ENCODE peak calls at places on chromosome 9, in eight cellular contexts. One of them, this sample, is unnamed.

GRCh38 chr9:134847752-134848432 is 32.7 kb upstream of the FCN2 start:
- DNase-seq in foreskin fibroblast: no peak
- DNase-seq in HFF-Myc: no peak
- DNase-seq in lower lobe of right lung: peak
- DNase-seq in IMR-90: no peak
- DNase-seq in choroid plexus epithelial cell: no peak
- DNase-seq in brain microvascular endothelial cell: no peak
- DNase-seq in transverse colon: no peak
- DNase-seq in this sample: no peak

GRCh38 chr9:4147476-4148214 is 152.2 kb downstream of the GLIS3 start:
- DNase-seq in foreskin fibroblast: no peak
- DNase-seq in HFF-Myc: no peak
- DNase-seq in lower lobe of right lung: no peak
- DNase-seq in IMR-90: no peak
- DNase-seq in choroid plexus epithelial cell: no peak
- DNase-seq in brain microvascular endothelial cell: no peak
- DNase-seq in transverse colon: peak
- DNase-seq in this sample: no peak

GRCh38 chr9:134193912-134194535 is 29.7 kb upstream of the RNU6ATAC start:
- DNase-seq in foreskin fibroblast: no peak
- DNase-seq in HFF-Myc: no peak
- DNase-seq in lower lobe of right lung: peak
- DNase-seq in IMR-90: no peak
- DNase-seq in choroid plexus epithelial cell: no peak
- DNase-seq in brain microvascular endothelial cell: no peak
- DNase-seq in transverse colon: no peak
- DNase-seq in this sample: no peak

GRCh38 chr9:8208465-8208864 is 408.9 kb upstream of the DMAC1 start:
- DNase-seq in foreskin fibroblast: peak
- DNase-seq in HFF-Myc: no peak
- DNase-seq in lower lobe of right lung: no peak
- DNase-seq in IMR-90: no peak
- DNase-seq in choroid plexus epithelial cell: no peak
- DNase-seq in brain microvascular endothelial cell: no peak
- DNase-seq in transverse colon: no peak
- DNase-seq in this sample: no peak

GRCh38 chr9:69207503-69207902 is 33.4 kb downstream of the TJP2 start:
- DNase-seq in foreskin fibroblast: no peak
- DNase-seq in HFF-Myc: no peak
- DNase-seq in lower lobe of right lung: no peak
- DNase-seq in IMR-90: no peak
- DNase-seq in choroid plexus epithelial cell: no peak
- DNase-seq in brain microvascular endothelial cell: no peak
- DNase-seq in transverse colon: no peak
- DNase-seq in this sample: no peak

GRCh38 chr9:79196606-79197005 is 375.2 kb upstream of the TLE4 start:
- DNase-seq in foreskin fibroblast: peak
- DNase-seq in HFF-Myc: no peak
- DNase-seq in lower lobe of right lung: no peak
- DNase-seq in IMR-90: peak
- DNase-seq in choroid plexus epithelial cell: peak
- DNase-seq in brain microvascular endothelial cell: no peak
- DNase-seq in transverse colon: no peak
- DNase-seq in this sample: no peak

GRCh38 chr9:68970150-68970549 is 43.8 kb downstream of the PRKACG start:
- DNase-seq in foreskin fibroblast: no peak
- DNase-seq in HFF-Myc: no peak
- DNase-seq in lower lobe of right lung: no peak
- DNase-seq in IMR-90: no peak
- DNase-seq in choroid plexus epithelial cell: no peak
- DNase-seq in brain microvascular endothelial cell: no peak
- DNase-seq in transverse colon: peak
- DNase-seq in this sample: peak

GRCh38 chr9:32378496-32378895 is 5.9 kb upstream of the ACO1 start:
- DNase-seq in foreskin fibroblast: peak
- DNase-seq in HFF-Myc: peak
- DNase-seq in lower lobe of right lung: no peak
- DNase-seq in IMR-90: peak
- DNase-seq in choroid plexus epithelial cell: peak
- DNase-seq in brain microvascular endothelial cell: peak
- DNase-seq in transverse colon: no peak
- DNase-seq in this sample: no peak

GRCh38 chr9:125852386-125852785 is 105.2 kb downstream of the PBX3 start:
- DNase-seq in foreskin fibroblast: no peak
- DNase-seq in HFF-Myc: no peak
- DNase-seq in lower lobe of right lung: no peak
- DNase-seq in IMR-90: no peak
- DNase-seq in choroid plexus epithelial cell: no peak
- DNase-seq in brain microvascular endothelial cell: no peak
- DNase-seq in transverse colon: no peak
- DNase-seq in this sample: no peak

GRCh38 chr9:8408575-8409190 is 609.1 kb upstream of the DMAC1 start:
- DNase-seq in foreskin fibroblast: no peak
- DNase-seq in HFF-Myc: no peak
- DNase-seq in lower lobe of right lung: no peak
- DNase-seq in IMR-90: no peak
- DNase-seq in choroid plexus epithelial cell: no peak
- DNase-seq in brain microvascular endothelial cell: no peak
- DNase-seq in transverse colon: no peak
- DNase-seq in this sample: no peak

GRCh38 chr9:104009853-104010252 is 84.3 kb upstream of the SMC2 start:
- DNase-seq in foreskin fibroblast: no peak
- DNase-seq in HFF-Myc: no peak
- DNase-seq in lower lobe of right lung: no peak
- DNase-seq in IMR-90: no peak
- DNase-seq in choroid plexus epithelial cell: peak
- DNase-seq in brain microvascular endothelial cell: peak
- DNase-seq in transverse colon: no peak
- DNase-seq in this sample: peak

GRCh38 chr9:76371901-76372300 is 22.3 kb downstream of the RFK start:
- DNase-seq in foreskin fibroblast: peak
- DNase-seq in HFF-Myc: no peak
- DNase-seq in lower lobe of right lung: no peak
- DNase-seq in IMR-90: peak
- DNase-seq in choroid plexus epithelial cell: peak
- DNase-seq in brain microvascular endothelial cell: peak
- DNase-seq in transverse colon: no peak
- DNase-seq in this sample: peak

GRCh38 chr9:92618633-92619225 is 51.2 kb downstream of the IPPK start:
- DNase-seq in foreskin fibroblast: peak
- DNase-seq in HFF-Myc: no peak
- DNase-seq in lower lobe of right lung: no peak
- DNase-seq in IMR-90: no peak
- DNase-seq in choroid plexus epithelial cell: peak
- DNase-seq in brain microvascular endothelial cell: no peak
- DNase-seq in transverse colon: no peak
- DNase-seq in this sample: no peak

GRCh38 chr9:121538221-121538620 is 38.6 kb upstream of the GGTA1 start:
- DNase-seq in foreskin fibroblast: no peak
- DNase-seq in HFF-Myc: no peak
- DNase-seq in lower lobe of right lung: no peak
- DNase-seq in IMR-90: no peak
- DNase-seq in choroid plexus epithelial cell: no peak
- DNase-seq in brain microvascular endothelial cell: no peak
- DNase-seq in transverse colon: no peak
- DNase-seq in this sample: no peak

GRCh38 chr9:100324594-100325200 is 28.0 kb downstream of the TEX10 start:
- DNase-seq in foreskin fibroblast: peak
- DNase-seq in HFF-Myc: no peak
- DNase-seq in lower lobe of right lung: no peak
- DNase-seq in IMR-90: peak
- DNase-seq in choroid plexus epithelial cell: peak
- DNase-seq in brain microvascular endothelial cell: no peak
- DNase-seq in transverse colon: no peak
- DNase-seq in this sample: no peak

GRCh38 chr9:95171001-95171400 is 146.5 kb downstream of the FANCC start:
- DNase-seq in foreskin fibroblast: peak
- DNase-seq in HFF-Myc: peak
- DNase-seq in lower lobe of right lung: no peak
- DNase-seq in IMR-90: peak
- DNase-seq in choroid plexus epithelial cell: peak
- DNase-seq in brain microvascular endothelial cell: peak
- DNase-seq in transverse colon: no peak
- DNase-seq in this sample: no peak

GRCh38 chr9:125515281-125515680 is 191.7 kb downstream of the MAPKAP1 start:
- DNase-seq in foreskin fibroblast: no peak
- DNase-seq in HFF-Myc: no peak
- DNase-seq in lower lobe of right lung: no peak
- DNase-seq in IMR-90: no peak
- DNase-seq in choroid plexus epithelial cell: no peak
- DNase-seq in brain microvascular endothelial cell: no peak
- DNase-seq in transverse colon: no peak
- DNase-seq in this sample: no peak

GRCh38 chr9:117662651-117663050 is 41.6 kb upstream of the TLR4 start:
- DNase-seq in foreskin fibroblast: no peak
- DNase-seq in HFF-Myc: no peak
- DNase-seq in lower lobe of right lung: no peak
- DNase-seq in IMR-90: no peak
- DNase-seq in choroid plexus epithelial cell: no peak
- DNase-seq in brain microvascular endothelial cell: no peak
- DNase-seq in transverse colon: no peak
- DNase-seq in this sample: no peak

GRCh38 chr9:136939996-136940525 is 4.5 kb downstream of the FBXW5 start:
- DNase-seq in foreskin fibroblast: no peak
- DNase-seq in HFF-Myc: no peak
- DNase-seq in lower lobe of right lung: no peak
- DNase-seq in IMR-90: no peak
- DNase-seq in choroid plexus epithelial cell: no peak
- DNase-seq in brain microvascular endothelial cell: no peak
- DNase-seq in transverse colon: no peak
- DNase-seq in this sample: no peak

GRCh38 chr9:129459550-129460322 is 161.2 kb downstream of the C9orf50 start:
- DNase-seq in foreskin fibroblast: no peak
- DNase-seq in HFF-Myc: no peak
- DNase-seq in lower lobe of right lung: no peak
- DNase-seq in IMR-90: no peak
- DNase-seq in choroid plexus epithelial cell: no peak
- DNase-seq in brain microvascular endothelial cell: no peak
- DNase-seq in transverse colon: peak
- DNase-seq in this sample: no peak

GRCh38 chr9:129458155-129458661 is 162.7 kb downstream of the C9orf50 start:
- DNase-seq in foreskin fibroblast: peak
- DNase-seq in HFF-Myc: no peak
- DNase-seq in lower lobe of right lung: peak
- DNase-seq in IMR-90: no peak
- DNase-seq in choroid plexus epithelial cell: peak
- DNase-seq in brain microvascular endothelial cell: peak
- DNase-seq in transverse colon: peak
- DNase-seq in this sample: no peak

GRCh38 chr9:129457325-129457779 is 163.5 kb downstream of the C9orf50 start:
- DNase-seq in foreskin fibroblast: no peak
- DNase-seq in HFF-Myc: no peak
- DNase-seq in lower lobe of right lung: no peak
- DNase-seq in IMR-90: no peak
- DNase-seq in choroid plexus epithelial cell: no peak
- DNase-seq in brain microvascular endothelial cell: no peak
- DNase-seq in transverse colon: no peak
- DNase-seq in this sample: no peak

GRCh38 chr9:129460323-129461261 is 160.3 kb downstream of the C9orf50 start:
- DNase-seq in foreskin fibroblast: peak
- DNase-seq in HFF-Myc: peak
- DNase-seq in lower lobe of right lung: peak
- DNase-seq in IMR-90: peak
- DNase-seq in choroid plexus epithelial cell: peak
- DNase-seq in brain microvascular endothelial cell: peak
- DNase-seq in transverse colon: peak
- DNase-seq in this sample: peak

GRCh38 chr9:129458663-129459549 is 162.0 kb downstream of the C9orf50 start:
- DNase-seq in foreskin fibroblast: peak
- DNase-seq in HFF-Myc: no peak
- DNase-seq in lower lobe of right lung: peak
- DNase-seq in IMR-90: no peak
- DNase-seq in choroid plexus epithelial cell: peak
- DNase-seq in brain microvascular endothelial cell: peak
- DNase-seq in transverse colon: peak
- DNase-seq in this sample: no peak
- H3K4me3 ChIP-seq in foreskin fibroblast: no peak
- H3K4me3 ChIP-seq in HFF-Myc: no peak
- H3K4me3 ChIP-seq in lower lobe of right lung: no peak
- H3K4me3 ChIP-seq in IMR-90: no peak
- H3K4me3 ChIP-seq in choroid plexus epithelial cell: no peak
- H3K4me3 ChIP-seq in brain microvascular endothelial cell: no peak
- H3K4me3 ChIP-seq in transverse colon: no peak
- H3K4me3 ChIP-seq in this sample: no peak

GRCh38 chr9:21141427-21141882 is at the start of gene IFNW1:
- DNase-seq in foreskin fibroblast: peak
- DNase-seq in HFF-Myc: peak
- DNase-seq in lower lobe of right lung: no peak
- DNase-seq in IMR-90: no peak
- DNase-seq in choroid plexus epithelial cell: no peak
- DNase-seq in brain microvascular endothelial cell: no peak
- DNase-seq in transverse colon: no peak
- DNase-seq in this sample: no peak
- TF ChIP-seq CTCF in foreskin fibroblast: peak
- TF ChIP-seq CTCF in HFF-Myc: peak
- TF ChIP-seq CTCF in lower lobe of right lung: no peak
- TF ChIP-seq CTCF in IMR-90: no peak
- TF ChIP-seq CTCF in choroid plexus epithelial cell: peak
- TF ChIP-seq CTCF in brain microvascular endothelial cell: peak
- TF ChIP-seq CTCF in transverse colon: no peak
- TF ChIP-seq CTCF in this sample: peak

GRCh38 chr9:91483189-91483691 is 59.6 kb upstream of the NFIL3 start:
- DNase-seq in foreskin fibroblast: peak
- DNase-seq in HFF-Myc: no peak
- DNase-seq in lower lobe of right lung: no peak
- DNase-seq in IMR-90: peak
- DNase-seq in choroid plexus epithelial cell: no peak
- DNase-seq in brain microvascular endothelial cell: peak
- DNase-seq in transverse colon: no peak
- DNase-seq in this sample: no peak
- H3K4me3 ChIP-seq in foreskin fibroblast: no peak
- H3K4me3 ChIP-seq in HFF-Myc: no peak
- H3K4me3 ChIP-seq in lower lobe of right lung: no peak
- H3K4me3 ChIP-seq in IMR-90: no peak
- H3K4me3 ChIP-seq in choroid plexus epithelial cell: no peak
- H3K4me3 ChIP-seq in brain microvascular endothelial cell: no peak
- H3K4me3 ChIP-seq in transverse colon: no peak
- H3K4me3 ChIP-seq in this sample: no peak

GRCh38 chr9:124135813-124136365 is 121.9 kb upstream of the NEK6 start:
- DNase-seq in foreskin fibroblast: no peak
- DNase-seq in HFF-Myc: no peak
- DNase-seq in lower lobe of right lung: no peak
- DNase-seq in IMR-90: no peak
- DNase-seq in choroid plexus epithelial cell: no peak
- DNase-seq in brain microvascular endothelial cell: no peak
- DNase-seq in transverse colon: no peak
- DNase-seq in this sample: no peak

GRCh38 chr9:124134526-124134925 is 123.0 kb downstream of the LHX2 start:
- DNase-seq in foreskin fibroblast: no peak
- DNase-seq in HFF-Myc: no peak
- DNase-seq in lower lobe of right lung: no peak
- DNase-seq in IMR-90: no peak
- DNase-seq in choroid plexus epithelial cell: no peak
- DNase-seq in brain microvascular endothelial cell: no peak
- DNase-seq in transverse colon: no peak
- DNase-seq in this sample: no peak

GRCh38 chr9:124130277-124131075 is 118.9 kb downstream of the LHX2 start:
- DNase-seq in foreskin fibroblast: no peak
- DNase-seq in HFF-Myc: no peak
- DNase-seq in lower lobe of right lung: no peak
- DNase-seq in IMR-90: no peak
- DNase-seq in choroid plexus epithelial cell: no peak
- DNase-seq in brain microvascular endothelial cell: no peak
- DNase-seq in transverse colon: no peak
- DNase-seq in this sample: no peak

GRCh38 chr9:124132671-124133147 is 121.1 kb downstream of the LHX2 start:
- DNase-seq in foreskin fibroblast: peak
- DNase-seq in HFF-Myc: no peak
- DNase-seq in lower lobe of right lung: no peak
- DNase-seq in IMR-90: peak
- DNase-seq in choroid plexus epithelial cell: peak
- DNase-seq in brain microvascular endothelial cell: no peak
- DNase-seq in transverse colon: no peak
- DNase-seq in this sample: no peak

GRCh38 chr9:124133752-124134151 is 122.2 kb downstream of the LHX2 start:
- DNase-seq in foreskin fibroblast: peak
- DNase-seq in HFF-Myc: no peak
- DNase-seq in lower lobe of right lung: peak
- DNase-seq in IMR-90: peak
- DNase-seq in choroid plexus epithelial cell: peak
- DNase-seq in brain microvascular endothelial cell: peak
- DNase-seq in transverse colon: peak
- DNase-seq in this sample: no peak
- TF ChIP-seq CTCF in foreskin fibroblast: peak
- TF ChIP-seq CTCF in HFF-Myc: peak
- TF ChIP-seq CTCF in lower lobe of right lung: peak
- TF ChIP-seq CTCF in IMR-90: peak
- TF ChIP-seq CTCF in choroid plexus epithelial cell: peak
- TF ChIP-seq CTCF in brain microvascular endothelial cell: peak
- TF ChIP-seq CTCF in transverse colon: peak
- TF ChIP-seq CTCF in this sample: peak